ENCODE peak calls at places on chromosome 11, in nine cellular contexts. One of them, this sample, is unnamed. For H3K4me1, the result is how much of the 10 kb centered on the place peaks cover.

GRCh38 chr11:101354801-101355200 is 225.2 kb upstream of the PGR start:
- DNase-seq in adrenal gland: no peak
- DNase-seq in spleen: no peak
- DNase-seq in uterus: no peak
- DNase-seq in body of pancreas: no peak
- DNase-seq in HCT116: no peak
- DNase-seq in HepG2: no peak
- DNase-seq in gastrocnemius medialis: no peak
- DNase-seq in right lobe of liver: no peak
- DNase-seq in this sample: no peak

GRCh38 chr11:80970016-80970516 is 1529.2 kb upstream of the TENM4 start:
- DNase-seq in body of pancreas: no peak
- DNase-seq in right lobe of liver: no peak
- DNase-seq in adrenal gland: no peak
- DNase-seq in spleen: no peak
- DNase-seq in gastrocnemius medialis: no peak
- DNase-seq in HCT116: no peak
- DNase-seq in uterus: no peak
- DNase-seq in HepG2: no peak
- DNase-seq in this sample: no peak

GRCh38 chr11:86940122-86940777 is 14.9 kb downstream of the FZD4 start:
- DNase-seq in uterus: peak
- DNase-seq in HepG2: peak
- DNase-seq in adrenal gland: peak
- DNase-seq in HCT116: no peak
- DNase-seq in body of pancreas: peak
- DNase-seq in right lobe of liver: peak
- DNase-seq in gastrocnemius medialis: peak
- DNase-seq in spleen: no peak
- DNase-seq in this sample: peak

GRCh38 chr11:86152006-86152862 is 83.3 kb upstream of the PICALM start:
- DNase-seq in right lobe of liver: no peak
- DNase-seq in uterus: no peak
- DNase-seq in spleen: no peak
- DNase-seq in HepG2: no peak
- DNase-seq in adrenal gland: no peak
- DNase-seq in gastrocnemius medialis: no peak
- DNase-seq in body of pancreas: peak
- DNase-seq in HCT116: no peak
- DNase-seq in this sample: no peak

GRCh38 chr11:73335204-73335923 is 27.3 kb downstream of the ARHGEF17 start:
- DNase-seq in body of pancreas: peak
- DNase-seq in uterus: peak
- DNase-seq in gastrocnemius medialis: peak
- DNase-seq in adrenal gland: peak
- DNase-seq in HCT116: peak
- DNase-seq in spleen: peak
- DNase-seq in HepG2: peak
- DNase-seq in right lobe of liver: peak
- DNase-seq in this sample: peak

GRCh38 chr11:19380375-19380774 is 139.6 kb upstream of the E2F8 start:
- DNase-seq in spleen: no peak
- DNase-seq in right lobe of liver: no peak
- DNase-seq in adrenal gland: peak
- DNase-seq in gastrocnemius medialis: no peak
- DNase-seq in HepG2: no peak
- DNase-seq in body of pancreas: peak
- DNase-seq in uterus: no peak
- DNase-seq in HCT116: peak
- DNase-seq in this sample: no peak

GRCh38 chr11:31827458-31828206 is 16.5 kb upstream of the PAX6 start:
- DNase-seq in HepG2: no peak
- DNase-seq in body of pancreas: no peak
- DNase-seq in HCT116: no peak
- DNase-seq in adrenal gland: no peak
- DNase-seq in gastrocnemius medialis: no peak
- DNase-seq in uterus: no peak
- DNase-seq in right lobe of liver: no peak
- DNase-seq in spleen: no peak
- DNase-seq in this sample: no peak

GRCh38 chr11:47589504-47590025 is 3.1 kb downstream of the FAM180B start:
- DNase-seq in uterus: peak
- DNase-seq in HCT116: no peak
- DNase-seq in HepG2: no peak
- DNase-seq in gastrocnemius medialis: no peak
- DNase-seq in spleen: no peak
- DNase-seq in body of pancreas: no peak
- DNase-seq in adrenal gland: no peak
- DNase-seq in right lobe of liver: no peak
- DNase-seq in this sample: peak

GRCh38 chr11:37642321-37642720 is 1044.3 kb upstream of the RAG2 start:
- DNase-seq in HepG2: no peak
- DNase-seq in adrenal gland: no peak
- DNase-seq in HCT116: no peak
- DNase-seq in spleen: no peak
- DNase-seq in right lobe of liver: no peak
- DNase-seq in gastrocnemius medialis: no peak
- DNase-seq in uterus: no peak
- DNase-seq in body of pancreas: no peak
- DNase-seq in this sample: no peak

GRCh38 chr11:10699072-10699471 is 5.5 kb upstream of the IRAG1 start:
- DNase-seq in gastrocnemius medialis: no peak
- DNase-seq in adrenal gland: no peak
- DNase-seq in spleen: no peak
- DNase-seq in right lobe of liver: no peak
- DNase-seq in HepG2: no peak
- DNase-seq in body of pancreas: no peak
- DNase-seq in uterus: no peak
- DNase-seq in HCT116: no peak
- DNase-seq in this sample: no peak

GRCh38 chr11:12797996-12798395 is 123.8 kb downstream of the TEAD1 start:
- DNase-seq in spleen: no peak
- DNase-seq in adrenal gland: no peak
- DNase-seq in HCT116: no peak
- DNase-seq in right lobe of liver: no peak
- DNase-seq in uterus: no peak
- DNase-seq in body of pancreas: no peak
- DNase-seq in HepG2: no peak
- DNase-seq in gastrocnemius medialis: no peak
- DNase-seq in this sample: no peak

GRCh38 chr11:123072279-123072678 is 10.3 kb upstream of the HSPA8 start:
- DNase-seq in spleen: no peak
- DNase-seq in right lobe of liver: no peak
- DNase-seq in HepG2: no peak
- DNase-seq in body of pancreas: peak
- DNase-seq in uterus: no peak
- DNase-seq in adrenal gland: peak
- DNase-seq in HCT116: no peak
- DNase-seq in gastrocnemius medialis: no peak
- DNase-seq in this sample: no peak

DNA sequence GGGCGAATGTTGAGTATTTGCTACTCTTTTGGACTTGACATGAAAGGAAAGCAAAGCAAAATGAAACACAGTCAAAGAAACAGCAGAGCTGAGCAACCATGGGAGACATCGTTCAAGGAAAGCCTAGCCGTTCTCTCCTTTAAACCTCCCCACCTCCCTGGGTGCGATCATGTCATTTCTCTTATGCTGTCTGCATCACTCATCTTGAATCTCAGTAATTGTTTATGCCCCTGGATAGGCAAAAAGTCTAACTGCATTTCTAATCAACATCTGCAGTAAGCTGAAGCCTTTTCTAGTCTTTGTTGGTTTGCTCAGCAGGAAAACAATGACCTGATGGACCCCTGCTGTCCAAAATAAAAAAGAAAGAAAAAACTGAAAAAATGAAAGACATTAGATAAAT is 107.0 kb downstream of the MSANTD4 start:
- DNase-seq in uterus: no peak
- DNase-seq in HCT116: no peak
- DNase-seq in HepG2: no peak
- DNase-seq in gastrocnemius medialis: no peak
- DNase-seq in body of pancreas: no peak
- DNase-seq in right lobe of liver: no peak
- DNase-seq in adrenal gland: no peak
- DNase-seq in spleen: no peak
- DNase-seq in this sample: no peak
- H3K27ac ChIP-seq in uterus: no peak
- H3K27ac ChIP-seq in HCT116: no peak
- H3K27ac ChIP-seq in HepG2: no peak
- H3K27ac ChIP-seq in gastrocnemius medialis: no peak
- H3K27ac ChIP-seq in body of pancreas: no peak
- H3K27ac ChIP-seq in right lobe of liver: no peak
- H3K27ac ChIP-seq in adrenal gland: no peak
- H3K27ac ChIP-seq in spleen: no peak
- H3K27ac ChIP-seq in this sample: no peak

DNA sequence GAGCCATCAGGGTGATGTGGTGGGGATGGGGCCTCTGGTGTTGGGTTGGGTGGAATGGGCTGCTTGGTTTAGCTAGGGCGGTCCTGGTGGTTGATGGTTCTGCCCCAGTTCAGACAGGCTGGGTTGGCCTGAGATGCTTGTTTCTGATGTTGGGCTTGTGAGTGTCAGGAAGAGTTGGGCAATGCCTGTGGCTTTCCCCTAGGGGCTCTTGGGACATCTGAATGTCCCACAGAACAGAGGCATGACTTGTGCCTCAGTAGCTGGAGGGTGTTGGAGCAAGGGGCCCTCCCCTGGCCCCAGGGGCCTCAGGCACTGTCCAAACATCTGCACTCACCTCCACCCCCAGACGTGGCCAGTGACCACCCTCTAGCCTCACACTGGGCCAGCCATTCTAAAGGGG is 14.0 kb upstream of the CTSD start:
- DNase-seq in body of pancreas: no peak
- DNase-seq in right lobe of liver: no peak
- DNase-seq in adrenal gland: no peak
- DNase-seq in gastrocnemius medialis: no peak
- DNase-seq in HCT116: no peak
- DNase-seq in HepG2: no peak
- DNase-seq in spleen: no peak
- DNase-seq in uterus: no peak
- DNase-seq in this sample: no peak
- H3K4me1 ChIP-seq in body of pancreas: under half
- H3K4me1 ChIP-seq in right lobe of liver: under half
- H3K4me1 ChIP-seq in adrenal gland: under half
- H3K4me1 ChIP-seq in gastrocnemius medialis: under half
- H3K4me1 ChIP-seq in HCT116: under half
- H3K4me1 ChIP-seq in HepG2: under half
- H3K4me1 ChIP-seq in spleen: half or more
- H3K4me1 ChIP-seq in uterus: under half
- H3K4me1 ChIP-seq in this sample: under half

GRCh38 chr11:1310772-1311468 is 1.5 kb upstream of the TOLLIP start:
- DNase-seq in body of pancreas: no peak
- DNase-seq in right lobe of liver: peak
- DNase-seq in uterus: no peak
- DNase-seq in HepG2: no peak
- DNase-seq in spleen: peak
- DNase-seq in gastrocnemius medialis: no peak
- DNase-seq in adrenal gland: peak
- DNase-seq in HCT116: no peak
- DNase-seq in this sample: no peak

GRCh38 chr11:1310315-1310687 is 869 bp upstream of the TOLLIP start:
- DNase-seq in right lobe of liver: no peak
- DNase-seq in uterus: no peak
- DNase-seq in body of pancreas: no peak
- DNase-seq in adrenal gland: peak
- DNase-seq in spleen: no peak
- DNase-seq in gastrocnemius medialis: no peak
- DNase-seq in HepG2: no peak
- DNase-seq in HCT116: no peak
- DNase-seq in this sample: no peak

GRCh38 chr11:1307998-1308744 is 1.3 kb downstream of the TOLLIP start:
- DNase-seq in gastrocnemius medialis: no peak
- DNase-seq in HepG2: no peak
- DNase-seq in adrenal gland: peak
- DNase-seq in body of pancreas: peak
- DNase-seq in spleen: peak
- DNase-seq in uterus: peak
- DNase-seq in HCT116: no peak
- DNase-seq in right lobe of liver: peak
- DNase-seq in this sample: no peak

GRCh38 chr11:1308745-1309497 is 511 bp downstream of the TOLLIP start:
- DNase-seq in spleen: no peak
- DNase-seq in gastrocnemius medialis: no peak
- DNase-seq in right lobe of liver: peak
- DNase-seq in body of pancreas: no peak
- DNase-seq in uterus: no peak
- DNase-seq in adrenal gland: peak
- DNase-seq in HepG2: no peak
- DNase-seq in HCT116: no peak
- DNase-seq in this sample: no peak

GRCh38 chr11:1309498-1310314 is at the start of gene TOLLIP:
- DNase-seq in gastrocnemius medialis: peak
- DNase-seq in right lobe of liver: peak
- DNase-seq in HCT116: peak
- DNase-seq in uterus: peak
- DNase-seq in body of pancreas: peak
- DNase-seq in spleen: peak
- DNase-seq in adrenal gland: peak
- DNase-seq in HepG2: peak
- DNase-seq in this sample: peak
- TF ChIP-seq POLR2A in gastrocnemius medialis: peak
- TF ChIP-seq POLR2A in right lobe of liver: peak
- TF ChIP-seq POLR2A in HCT116: no peak
- TF ChIP-seq POLR2A in uterus: peak
- TF ChIP-seq POLR2A in body of pancreas: peak
- TF ChIP-seq POLR2A in spleen: no peak
- TF ChIP-seq POLR2A in adrenal gland: peak
- TF ChIP-seq POLR2A in HepG2: peak
- TF ChIP-seq POLR2A in this sample: peak

DNA sequence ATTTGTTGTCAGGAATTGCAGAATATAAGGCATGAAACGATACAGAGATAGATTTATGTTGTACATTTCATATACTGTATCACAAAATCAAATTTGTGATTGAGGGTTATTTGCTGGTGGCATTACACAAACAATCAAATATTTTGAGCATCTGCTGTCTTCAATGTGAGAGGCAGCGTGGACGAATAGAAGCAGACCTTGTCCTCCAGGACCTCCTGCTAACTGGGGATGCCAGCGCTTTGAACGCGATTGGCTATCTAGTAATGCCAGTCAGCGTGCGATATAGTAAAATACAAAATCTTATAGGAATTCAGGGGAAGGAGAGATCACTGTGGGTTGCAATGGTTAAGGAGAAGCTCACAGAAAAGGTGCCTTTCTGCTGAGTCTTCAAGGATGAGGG is 631 bp upstream of the SNX19 start:
- DNase-seq in right lobe of liver: no peak
- DNase-seq in gastrocnemius medialis: no peak
- DNase-seq in uterus: no peak
- DNase-seq in HCT116: no peak
- DNase-seq in spleen: peak
- DNase-seq in HepG2: no peak
- DNase-seq in body of pancreas: no peak
- DNase-seq in adrenal gland: no peak
- DNase-seq in this sample: no peak
- H3K27ac ChIP-seq in right lobe of liver: no peak
- H3K27ac ChIP-seq in gastrocnemius medialis: peak
- H3K27ac ChIP-seq in uterus: peak
- H3K27ac ChIP-seq in HCT116: no peak
- H3K27ac ChIP-seq in spleen: peak
- H3K27ac ChIP-seq in HepG2: no peak
- H3K27ac ChIP-seq in body of pancreas: peak
- H3K27ac ChIP-seq in adrenal gland: peak
- H3K27ac ChIP-seq in this sample: no peak